ENCODE peak calls at places on chromosomes 11 and 22, in five cellular contexts. L, D, E, G and J are unnamed samples.
A peak's percentile ranks its signal among the peaks of the same experiment; 100 is the strongest.

GRCh38 chr11:68106165-68106940 is 14.8 kb downstream of the CHKA start:
- ATAC-seq in L (peak; percentile 71), D (peak; percentile 8), E (peak; percentile 63), G (peak; percentile 67), J (no peak)

GRCh38 chr11:7415537-7415817 is 69.8 kb upstream of the OLFML1 start:
- ATAC-seq in L (no peak), D (peak; percentile 24), E (no peak), G (no peak), J (no peak)

GRCh38 chr11:47617417-47617809 is 23.2 kb upstream of the C1QTNF4 start:
- ATAC-seq in L (no peak), D (no peak), E (no peak), G (no peak), J (no peak)

GRCh38 chr11:94938399-94939055 is 34.8 kb downstream of the CWC15 start:
- ATAC-seq in L (no peak), D (peak; percentile 69), E (no peak), G (no peak), J (peak; percentile 89)

GRCh38 chr22:24323233-24323632 is 52.6 kb downstream of the SPECC1L start:
- ATAC-seq in L (no peak), D (no peak), E (no peak), G (peak; percentile 35), J (no peak)

GRCh38 chr11:126194121-126194543 is 17.3 kb downstream of the RPUSD4 start:
- ATAC-seq in L (peak; percentile 69), D (peak; percentile 78), E (peak; percentile 91), G (no peak), J (no peak)

GRCh38 chr11:114598461-114598860 is 2.9 kb upstream of the NXPE4 start:
- ATAC-seq in L (no peak), D (no peak), E (no peak), G (no peak), J (no peak)

GRCh38 chr11:17004486-17005148 is 9.6 kb downstream of the PLEKHA7 start:
- ATAC-seq in L (no peak), D (no peak), E (no peak), G (no peak), J (no peak)

GRCh38 chr11:111870522-111870886 is 877 bp downstream of the ALG9 start:
- ATAC-seq in L (no peak), D (no peak), E (peak; percentile 4), G (no peak), J (no peak)

GRCh38 chr22:38859581-38860290 is 12.3 kb downstream of the CBX6 start:
- ATAC-seq in L (no peak), D (no peak), E (no peak), G (peak; percentile 67), J (no peak)

GRCh38 chr22:43376765-43377485 is 33.8 kb upstream of the SCUBE1 start:
- ATAC-seq in L (no peak), D (no peak), E (no peak), G (no peak), J (no peak)

GRCh38 chr11:61598886-61599868 is 18.3 kb upstream of the SYT7 start:
- ATAC-seq in L (no peak), D (peak; percentile 64), E (no peak), G (peak; percentile 23), J (peak; percentile 40)

GRCh38 chr11:85795712-85796487 is 15.0 kb downstream of the SYTL2 start:
- ATAC-seq in L (peak; percentile 48), D (no peak), E (no peak), G (no peak), J (no peak)

GRCh38 chr11:65078786-65079342 is 5.0 kb downstream of the CDCA5 start:
- ATAC-seq in L (no peak), D (no peak), E (no peak), G (no peak), J (no peak)

GRCh38 chr11:83035070-83035854 is 36.4 kb downstream of the RAB30 start:
- ATAC-seq in L (no peak), D (peak; percentile 59), E (no peak), G (peak; percentile 30), J (peak; percentile 32)

GRCh38 chr11:67561971-67562560 is 21.5 kb upstream of the GSTP1 start:
- ATAC-seq in L (no peak), D (no peak), E (no peak), G (no peak), J (no peak)

GRCh38 chr11:123061403-123062157 is at the start of gene HSPA8:
- ATAC-seq in L (peak; percentile 41), D (peak; percentile 44), E (peak; percentile 16), G (peak; percentile 36), J (peak; percentile 5)

GRCh38 chr11:79404325-79404724 is 36.5 kb downstream of the TENM4 start:
- ATAC-seq in L (no peak), D (peak; percentile 40), E (no peak), G (no peak), J (no peak)

GRCh38 chr11:64744544-64745218 is 739 bp upstream of the RASGRP2 start:
- ATAC-seq in L (no peak), D (no peak), E (no peak), G (no peak), J (no peak)

GRCh38 chr22:44764974-44765373 is 12.6 kb downstream of the ARHGAP8 start:
- ATAC-seq in L (no peak), D (peak; percentile 16), E (no peak), G (no peak), J (no peak)

GRCh38 chr11:117927926-117928325 is 1.3 kb downstream of the TMPRSS13 start:
- ATAC-seq in L (no peak), D (no peak), E (no peak), G (no peak), J (no peak)

GRCh38 chr22:41047741-41048140 is 44.7 kb upstream of the EP300 start:
- ATAC-seq in L (no peak), D (no peak), E (no peak), G (no peak), J (peak; percentile 49)

GRCh38 chr11:64146036-64146943 is 19.6 kb downstream of the MACROD1 start:
- ATAC-seq in L (peak; percentile 71), D (peak; percentile 51), E (peak; percentile 93), G (peak; percentile 72), J (no peak)

GRCh38 chr22:38631724-38632123 is 24.5 kb downstream of the FAM227A start:
- ATAC-seq in L (no peak), D (no peak), E (no peak), G (no peak), J (no peak)

GRCh38 chr11:2716376-2717095 is 16.7 kb upstream of the KCNQ1OT1 start:
- ATAC-seq in L (no peak), D (no peak), E (no peak), G (no peak), J (no peak)

GRCh38 chr11:1054143-1055108 is 17.9 kb upstream of the MUC6 start:
- ATAC-seq in L (no peak), D (no peak), E (no peak), G (no peak), J (no peak)

GRCh38 chr11:73034777-73035176 is 107.3 kb downstream of the FCHSD2 start:
- ATAC-seq in L (no peak), D (no peak), E (peak; percentile 20), G (no peak), J (no peak)

GRCh38 chr11:118436639-118437045 is 350 bp downstream of the KMT2A start:
- ATAC-seq in L (peak; percentile 22), D (peak; percentile 0), E (peak; percentile 5), G (no peak), J (peak; percentile 21)

GRCh38 chr11:44065161-44065571 is 904 bp upstream of the ACCS start:
- ATAC-seq in L (no peak), D (no peak), E (no peak), G (no peak), J (no peak)

GRCh38 chr11:991711-992307 is 44.7 kb downstream of the MUC6 start:
- ATAC-seq in L (no peak), D (no peak), E (no peak), G (no peak), J (no peak)

GRCh38 chr11:83682645-83682973 is 396.4 kb upstream of the CCDC90B start:
- ATAC-seq in L (peak; percentile 34), D (no peak), E (no peak), G (no peak), J (no peak)

GRCh38 chr11:3955299-3955665 is 99.8 kb downstream of the STIM1 start:
- ATAC-seq in L (no peak), D (no peak), E (no peak), G (no peak), J (no peak)

GRCh38 chr22:50506611-50507420 is 686 bp downstream of the LMF2 start:
- ATAC-seq in L (peak; percentile 8), D (no peak), E (peak; percentile 36), G (peak; percentile 66), J (no peak)

GRCh38 chr22:47149976-47150375 is 387.5 kb downstream of the TBC1D22A start:
- ATAC-seq in L (no peak), D (no peak), E (no peak), G (no peak), J (no peak)

GRCh38 chr11:59102259-59102765 is 4.7 kb upstream of the FAM111B start:
- ATAC-seq in L (peak; percentile 60), D (peak; percentile 65), E (peak; percentile 99), G (no peak), J (no peak)

GRCh38 chr11:119361056-119361787 is 14.7 kb upstream of the MFRP start:
- ATAC-seq in L (peak; percentile 85), D (peak; percentile 29), E (peak; percentile 78), G (peak; percentile 77), J (peak; percentile 68)

GRCh38 chr11:132318421-132319157 is 948.2 kb downstream of the NTM start:
- ATAC-seq in L (no peak), D (no peak), E (no peak), G (no peak), J (no peak)

GRCh38 chr22:31046591-31047226 is 34.4 kb upstream of the SMTN start:
- ATAC-seq in L (no peak), D (no peak), E (peak; percentile 70), G (peak; percentile 59), J (peak; percentile 44)
- TF ChIP-seq EP300 in L (no peak), D (peak; percentile 53), E (no peak), G (no peak), J (no peak)

GRCh38 chr11:106943089-106943488 is 75.2 kb downstream of the GUCY1A2 start:
- ATAC-seq in L (no peak), D (no peak), E (no peak), G (no peak), J (no peak)
- TF ChIP-seq EP300 in L (no peak), D (no peak), E (no peak), G (no peak), J (no peak)

DNA sequence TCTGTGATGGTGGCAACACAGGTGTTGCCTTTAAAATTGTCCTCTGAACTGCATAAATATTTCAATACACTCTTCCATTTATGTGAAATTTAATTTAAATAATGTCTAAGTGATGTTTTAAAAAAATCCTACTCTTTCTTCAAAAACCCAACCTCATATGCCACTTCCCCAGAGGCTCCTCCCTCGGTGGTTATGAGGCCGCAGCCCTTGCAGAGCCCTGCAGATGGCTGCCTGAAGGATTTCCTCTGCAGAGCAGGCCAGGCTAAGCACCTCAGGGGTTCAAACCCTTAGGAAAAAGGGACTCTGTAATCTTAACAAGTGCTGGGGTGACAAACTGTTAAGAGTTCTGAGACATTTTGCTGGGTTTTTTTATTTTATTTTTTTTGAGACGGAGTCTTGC is 25.2 kb downstream of the MORC2 start:
- ATAC-seq in L (no peak), D (no peak), E (no peak), G (no peak), J (no peak)
- TF ChIP-seq EP300 in L (no peak), D (no peak), E (no peak), G (no peak), J (no peak)

GRCh38 chr11:92376146-92376599 is 151.6 kb downstream of the FAT3 start:
- ATAC-seq in L (no peak), D (peak; percentile 33), E (no peak), G (no peak), J (no peak)
- TF ChIP-seq EP300 in L (no peak), D (no peak), E (no peak), G (no peak), J (no peak)

GRCh38 chr11:75762885-75763284 is 5.7 kb upstream of the DGAT2 start:
- ATAC-seq in L (peak; percentile 45), D (no peak), E (no peak), G (peak; percentile 78), J (no peak)
- TF ChIP-seq EP300 in L (no peak), D (peak; percentile 31), E (no peak), G (peak; percentile 83), J (no peak)